ENCODE peak calls at places on chromosomes 2 and 18, in six cellular contexts. R, U, D, F, O and Y are unnamed samples.

GRCh38 chr2:174485763-174486613 is 841 bp downstream of the GPR155 start:
- DNase-seq in O (peak; percentile 25), R (peak; percentile 6), F (no peak), U (peak; percentile 54), D (peak; percentile 44), Y (peak; percentile 74)

GRCh38 chr18:55275042-55275897 is 312.7 kb downstream of the TCF4 start:
- DNase-seq in U (no peak), D (no peak), F (peak; percentile 71), O (peak; percentile 89), R (no peak), Y (no peak)

GRCh38 chr2:207163053-207163814 is 2.5 kb downstream of the KLF7 start:
- DNase-seq in F (no peak), D (peak; percentile 34), R (peak; percentile 34), O (peak; percentile 96), U (no peak), Y (no peak)

GRCh38 chr2:232576995-232577394 is 26.5 kb downstream of the EIF4E2 start:
- DNase-seq in F (no peak), O (peak; percentile 71), R (no peak), D (no peak), U (no peak), Y (no peak)

GRCh38 chr2:233331536-233331935 is 22.8 kb upstream of the DGKD start:
- DNase-seq in D (no peak), O (no peak), F (peak; percentile 79), U (peak; percentile 86), R (peak; percentile 69), Y (no peak)

GRCh38 chr2:64819774-64820688 is 166.3 kb upstream of the SERTAD2 start:
- DNase-seq in F (no peak), O (no peak), D (no peak), U (peak; percentile 77), R (peak; percentile 56), Y (no peak)

GRCh38 chr2:240579771-240580614 is 6.5 kb upstream of the CAPN10 start:
- DNase-seq in U (peak; percentile 81), R (peak; percentile 82), F (peak; percentile 89), O (peak; percentile 84), D (peak; percentile 83), Y (peak; percentile 87)

GRCh38 chr2:62265116-62265515 is 69.2 kb downstream of the B3GNT2 start:
- DNase-seq in U (peak; percentile 5), F (no peak), R (no peak), D (no peak), O (no peak), Y (no peak)

GRCh38 chr2:59458862-59459261 is 1094.6 kb downstream of the BCL11A start:
- DNase-seq in O (no peak), D (peak; percentile 47), U (no peak), R (no peak), F (no peak), Y (peak; percentile 75)

GRCh38 chr18:48345596-48345995 is 63.6 kb downstream of the ZBTB7C start:
- DNase-seq in O (no peak), F (no peak), D (peak; percentile 14), R (no peak), U (no peak), Y (peak; percentile 50)

GRCh38 chr2:215394102-215394805 is 41.6 kb downstream of the FN1 start:
- DNase-seq in U (no peak), R (no peak), D (no peak), F (no peak), O (no peak), Y (no peak)

GRCh38 chr18:48194787-48195186 is 214.4 kb downstream of the ZBTB7C start:
- DNase-seq in U (no peak), O (no peak), F (no peak), D (no peak), R (no peak), Y (no peak)

DNA sequence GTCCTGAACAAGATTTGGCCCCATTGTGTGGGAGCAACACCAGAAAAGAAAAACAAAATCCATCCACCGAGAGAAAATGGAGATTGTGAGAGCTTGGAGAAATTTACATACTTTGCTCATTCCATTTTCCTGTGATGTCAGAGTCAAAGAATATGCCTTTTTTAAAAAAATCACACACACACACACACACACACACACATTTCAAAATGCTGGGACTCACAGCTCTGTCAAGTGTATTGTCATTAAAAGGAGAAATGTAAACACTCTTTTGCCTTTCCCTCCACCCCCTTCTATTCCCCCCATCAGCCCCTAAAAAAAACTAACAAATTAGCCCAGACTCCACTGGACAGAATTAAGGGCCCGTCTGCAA is 52.4 kb upstream of the CTAGE1 start:
- DNase-seq in O (peak; percentile 61), R (no peak), U (no peak), D (no peak), F (no peak), Y (no peak)
- H3K9me3 ChIP-seq in O (no peaks in the 10 kb centered on the region), R (no peaks in the 10 kb centered on the region), U (no peaks in the 10 kb centered on the region), D (no peaks in the 10 kb centered on the region), F (no peaks in the 10 kb centered on the region), Y (no peaks in the 10 kb centered on the region)

GRCh38 chr2:214193943-214194342 is 216.9 kb upstream of the VWC2L start:
- DNase-seq in R (no peak), U (no peak), D (no peak), O (peak; percentile 82), F (no peak), Y (no peak)
- TF ChIP-seq CTCF in R (no peak), U (no peak), D (no peak), O (no peak), F (no peak), Y (peak; percentile 33)

GRCh38 chr18:35247412-35248249 is 6.8 kb downstream of the ZNF397 start:
- DNase-seq in D (no peak), O (no peak), U (no peak), F (no peak), R (no peak), Y (no peak)

GRCh38 chr18:35244671-35245070 is 3.8 kb downstream of the ZNF397 start:
- DNase-seq in F (no peak), U (no peak), D (no peak), O (no peak), R (no peak), Y (no peak)

GRCh38 chr18:35246831-35247230 is 6.0 kb downstream of the ZNF397 start:
- DNase-seq in F (no peak), D (no peak), R (no peak), U (no peak), O (no peak), Y (no peak)

GRCh38 chr18:35245719-35246317 is 5.0 kb downstream of the ZNF397 start:
- DNase-seq in F (no peak), R (no peak), U (no peak), O (no peak), D (no peak), Y (no peak)

DNA sequence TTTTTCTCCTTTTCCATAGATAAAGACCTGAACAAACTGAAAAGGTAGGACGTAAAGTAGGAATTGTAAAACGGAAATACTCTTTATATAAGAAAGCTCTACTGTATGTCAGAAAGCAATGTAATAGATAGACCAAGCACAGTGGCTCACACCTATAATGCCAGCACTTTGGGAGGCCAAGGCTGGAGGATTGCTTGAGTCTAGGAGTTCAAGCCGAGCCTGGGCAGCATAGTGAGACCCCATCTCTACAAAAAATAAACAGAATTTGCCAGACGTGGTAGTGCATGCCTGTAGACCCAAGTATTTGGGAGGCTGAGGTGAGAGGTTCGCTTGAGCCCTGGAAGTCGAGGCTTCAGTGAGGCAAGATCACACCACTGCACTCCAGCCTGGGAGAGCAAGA is 7.6 kb downstream of the ZNF397 start:
- DNase-seq in U (no peak), O (no peak), D (no peak), F (no peak), R (no peak), Y (no peak)
- H3K9me3 ChIP-seq in U (peaks cover 7% of the 10 kb centered on the region), O (peaks cover 3% of the 10 kb centered on the region), D (peaks cover 3% of the 10 kb centered on the region), F (peaks cover 3% of the 10 kb centered on the region), R (peaks cover 10% of the 10 kb centered on the region), Y (peaks cover 92% of the 10 kb centered on the region)

DNA sequence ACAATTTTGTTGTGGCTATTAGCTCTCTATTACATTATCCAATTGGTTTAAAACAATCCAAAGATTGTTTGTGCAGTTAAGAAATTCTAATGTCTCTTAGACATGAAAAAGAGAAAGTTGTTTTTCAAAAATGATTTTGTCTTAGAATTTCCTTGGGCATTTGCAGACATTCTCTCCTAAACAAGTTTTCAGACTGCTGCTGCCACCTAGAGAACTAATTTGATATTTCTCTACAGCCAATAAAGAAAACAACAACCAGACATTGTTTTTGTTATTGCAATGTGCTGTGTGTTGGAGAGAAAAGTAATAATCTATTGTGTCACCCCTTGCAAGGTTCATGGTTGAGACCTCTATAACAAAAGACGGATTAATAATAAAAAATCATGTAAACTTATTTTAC is 119.0 kb upstream of the SYT4 start:
- DNase-seq in R (no peak), O (peak; percentile 9), U (no peak), D (no peak), F (no peak), Y (no peak)
- TF ChIP-seq CTCF in R (no peak), O (peak; percentile 47), U (no peak), D (no peak), F (peak; percentile 53), Y (peak; percentile 80)

GRCh38 chr2:180781276-180781675 is 199.1 kb upstream of the UBE2E3 start:
- DNase-seq in O (peak; percentile 52), R (no peak), F (no peak), U (no peak), D (no peak), Y (no peak)
- H3K9me3 ChIP-seq in O (no peaks in the 10 kb centered on the region), R (no peaks in the 10 kb centered on the region), F (peaks cover 3% of the 10 kb centered on the region), U (no peaks in the 10 kb centered on the region), D (no peaks in the 10 kb centered on the region), Y (no peaks in the 10 kb centered on the region)

DNA sequence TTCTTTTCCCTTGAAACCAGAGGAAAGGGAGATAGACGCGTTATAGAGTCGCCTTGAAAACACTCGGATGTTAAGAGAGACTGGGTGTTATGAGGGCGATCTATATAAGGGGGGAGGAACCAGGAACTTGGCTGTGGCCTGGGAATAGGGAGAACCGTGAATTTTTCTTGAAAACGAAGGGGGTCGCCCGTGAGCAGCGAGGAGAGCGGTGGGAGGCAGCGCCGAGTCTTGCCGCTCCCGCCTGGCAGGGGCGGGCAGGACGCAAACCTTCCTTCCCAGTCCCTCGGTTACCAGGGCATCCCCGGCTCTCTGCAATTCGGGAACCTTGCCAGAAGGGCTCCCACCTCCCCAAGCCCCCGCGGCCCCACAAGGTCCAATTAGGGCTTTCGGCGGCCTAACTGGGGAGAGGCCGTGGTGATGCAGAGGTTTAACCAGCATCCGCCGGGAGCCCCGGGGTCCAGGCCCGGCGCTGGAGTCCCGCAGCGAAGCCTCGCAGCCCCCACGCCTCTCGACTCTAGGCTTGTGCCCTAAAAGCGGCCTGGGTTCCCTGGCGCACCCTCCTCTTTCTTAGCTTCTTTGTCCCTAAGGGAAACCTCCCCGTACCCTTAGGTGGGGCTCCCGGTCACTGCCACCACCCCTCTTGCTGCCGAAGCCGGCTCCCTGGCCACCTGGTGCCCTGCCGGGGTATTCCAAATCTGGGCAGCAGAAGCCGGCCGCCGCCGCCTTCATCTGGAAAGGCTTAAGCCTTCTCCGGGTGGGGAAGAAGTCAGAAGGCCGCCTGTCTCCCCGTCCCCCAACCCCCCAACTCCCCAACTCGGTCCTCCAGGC is 708 bp upstream of the FHOD3 start:
- DNase-seq in O (peak; percentile 86), D (peak; percentile 59), F (no peak), U (no peak), R (no peak), Y (peak; percentile 93)
- TF ChIP-seq CTCF in O (peak; percentile 54), D (peak; percentile 16), F (peak; percentile 59), U (no peak), R (no peak), Y (peak; percentile 64)

GRCh38 chr18:7725897-7726296 is 158.8 kb downstream of the PTPRM start:
- DNase-seq in D (no peak), U (no peak), O (no peak), F (no peak), R (no peak), Y (no peak)
- H3K9me3 ChIP-seq in D (no peaks in the 10 kb centered on the region), U (no peaks in the 10 kb centered on the region), O (no peaks in the 10 kb centered on the region), F (no peaks in the 10 kb centered on the region), R (no peaks in the 10 kb centered on the region), Y (no peaks in the 10 kb centered on the region)